ENCODE peak calls at places on chromosomes 16 and 17, in seven cellular contexts. One of them, this sample, is unnamed.

GRCh38 chr17:2054740-2055493 is at the start of gene HIC1:
- DNase-seq in mammary epithelial cell: peak
- DNase-seq in fibroblast of the aortic adventitia: peak
- DNase-seq in BE2C: peak
- DNase-seq in HS-5: no peak
- DNase-seq in EL: peak
- DNase-seq in AG08396: peak
- DNase-seq in this sample: peak

GRCh38 chr17:46917041-46917440 is 5.9 kb upstream of the GOSR2 start:
- DNase-seq in mammary epithelial cell: no peak
- DNase-seq in fibroblast of the aortic adventitia: no peak
- DNase-seq in BE2C: no peak
- DNase-seq in HS-5: no peak
- DNase-seq in EL: no peak
- DNase-seq in AG08396: no peak
- DNase-seq in this sample: no peak

GRCh38 chr17:81960130-81960958 is 643 bp downstream of the NOTUM start:
- DNase-seq in mammary epithelial cell: no peak
- DNase-seq in fibroblast of the aortic adventitia: no peak
- DNase-seq in BE2C: no peak
- DNase-seq in HS-5: no peak
- DNase-seq in EL: no peak
- DNase-seq in AG08396: no peak
- DNase-seq in this sample: no peak

GRCh38 chr16:87496101-87496801 is 3.4 kb upstream of the ZCCHC14 start:
- DNase-seq in mammary epithelial cell: no peak
- DNase-seq in fibroblast of the aortic adventitia: no peak
- DNase-seq in BE2C: no peak
- DNase-seq in HS-5: no peak
- DNase-seq in EL: no peak
- DNase-seq in AG08396: no peak
- DNase-seq in this sample: no peak

GRCh38 chr17:9170822-9171221 is 149.5 kb downstream of the NTN1 start:
- DNase-seq in mammary epithelial cell: no peak
- DNase-seq in fibroblast of the aortic adventitia: no peak
- DNase-seq in BE2C: no peak
- DNase-seq in HS-5: no peak
- DNase-seq in EL: no peak
- DNase-seq in AG08396: no peak
- DNase-seq in this sample: no peak

GRCh38 chr17:73824321-73824720 is 180.1 kb upstream of the SDK2 start:
- DNase-seq in mammary epithelial cell: no peak
- DNase-seq in fibroblast of the aortic adventitia: no peak
- DNase-seq in BE2C: no peak
- DNase-seq in HS-5: no peak
- DNase-seq in EL: no peak
- DNase-seq in AG08396: no peak
- DNase-seq in this sample: no peak

GRCh38 chr16:77863250-77863649 is 74.9 kb downstream of the VAT1L start:
- DNase-seq in mammary epithelial cell: no peak
- DNase-seq in fibroblast of the aortic adventitia: no peak
- DNase-seq in BE2C: no peak
- DNase-seq in HS-5: no peak
- DNase-seq in EL: no peak
- DNase-seq in AG08396: no peak
- DNase-seq in this sample: no peak

GRCh38 chr16:81421126-81421525 is 23.5 kb upstream of the CMIP start:
- DNase-seq in mammary epithelial cell: no peak
- DNase-seq in fibroblast of the aortic adventitia: no peak
- DNase-seq in BE2C: no peak
- DNase-seq in HS-5: no peak
- DNase-seq in EL: no peak
- DNase-seq in AG08396: no peak
- DNase-seq in this sample: no peak

GRCh38 chr17:35765086-35765710 is 4.5 kb downstream of the C17orf50 start:
- DNase-seq in mammary epithelial cell: no peak
- DNase-seq in fibroblast of the aortic adventitia: no peak
- DNase-seq in BE2C: no peak
- DNase-seq in HS-5: no peak
- DNase-seq in EL: no peak
- DNase-seq in AG08396: no peak
- DNase-seq in this sample: no peak

GRCh38 chr16:88461291-88462269 is 8.5 kb downstream of the ZFPM1 start:
- DNase-seq in mammary epithelial cell: no peak
- DNase-seq in fibroblast of the aortic adventitia: no peak
- DNase-seq in BE2C: no peak
- DNase-seq in HS-5: no peak
- DNase-seq in EL: peak
- DNase-seq in AG08396: no peak
- DNase-seq in this sample: peak

GRCh38 chr16:16025214-16025968 is 76.0 kb downstream of the ABCC1 start:
- DNase-seq in mammary epithelial cell: peak
- DNase-seq in fibroblast of the aortic adventitia: peak
- DNase-seq in BE2C: no peak
- DNase-seq in HS-5: no peak
- DNase-seq in EL: peak
- DNase-seq in AG08396: peak
- DNase-seq in this sample: peak

GRCh38 chr16:66649636-66650205 is 45.2 kb downstream of the CMTM3 start:
- DNase-seq in mammary epithelial cell: no peak
- DNase-seq in fibroblast of the aortic adventitia: no peak
- DNase-seq in BE2C: no peak
- DNase-seq in HS-5: no peak
- DNase-seq in EL: no peak
- DNase-seq in AG08396: no peak
- DNase-seq in this sample: no peak

GRCh38 chr17:34542700-34543336 is 36.6 kb upstream of the TMEM132E start:
- DNase-seq in mammary epithelial cell: no peak
- DNase-seq in fibroblast of the aortic adventitia: peak
- DNase-seq in BE2C: peak
- DNase-seq in HS-5: no peak
- DNase-seq in EL: peak
- DNase-seq in AG08396: peak
- DNase-seq in this sample: peak

GRCh38 chr17:1179635-1180433 is at the start of gene ABR:
- DNase-seq in mammary epithelial cell: peak
- DNase-seq in fibroblast of the aortic adventitia: no peak
- DNase-seq in BE2C: no peak
- DNase-seq in HS-5: no peak
- DNase-seq in EL: peak
- DNase-seq in AG08396: peak
- DNase-seq in this sample: peak

This sample was measured in AG20443.